ENCODE peak calls at places on chromosomes 12 and 14, in seven cellular contexts. A is prostate gland, E is SK-N-SH, R is breast epithelium, P is cardiac muscle cell, Z is uterus, G is heart right ventricle. O is an unnamed sample.

GRCh38 chr12:16165506-16165905 is 112.0 kb downstream of the SLC15A5 start:
- DNase-seq in A (peak; percentile 10), P (peak; percentile 75), E (peak; percentile 16), R (no peak), G (peak; percentile 11), Z (peak; percentile 28), O (peak; percentile 11)

GRCh38 chr14:37650356-37651037 is 55.1 kb downstream of the TTC6 start:
- DNase-seq in P (no peak), G (no peak), Z (no peak), A (no peak), R (no peak), E (no peak), O (no peak)

GRCh38 chr12:92673756-92674155 is 29.0 kb upstream of the PLEKHG7 start:
- DNase-seq in Z (no peak), E (no peak), R (no peak), G (no peak), P (no peak), A (no peak), O (no peak)

GRCh38 chr14:22796087-22796707 is 19.0 kb downstream of the SLC7A7 start:
- DNase-seq in R (no peak), E (no peak), Z (no peak), A (no peak), G (no peak), P (no peak), O (no peak)

GRCh38 chr12:20472089-20472488 is 103.8 kb downstream of the PDE3A start:
- DNase-seq in Z (no peak), A (no peak), P (peak; percentile 52), E (no peak), R (no peak), G (no peak), O (no peak)

GRCh38 chr12:102421801-102422583 is 58.4 kb downstream of the IGF1 start:
- DNase-seq in G (no peak), E (no peak), A (no peak), Z (no peak), R (no peak), P (no peak), O (no peak)

GRCh38 chr14:54446201-54446693 is 5.1 kb upstream of the CNIH1 start:
- DNase-seq in A (peak; percentile 30), Z (peak; percentile 90), P (peak; percentile 95), G (no peak), E (no peak), R (peak; percentile 36), O (peak; percentile 17)

GRCh38 chr12:86331457-86331856 is 75.3 kb upstream of the MGAT4C start:
- DNase-seq in G (no peak), R (no peak), P (no peak), A (no peak), E (no peak), Z (no peak), O (no peak)

GRCh38 chr14:95419569-95419968 is 96.9 kb downstream of the SYNE3 start:
- DNase-seq in E (no peak), A (no peak), P (no peak), Z (no peak), G (no peak), R (no peak), O (no peak)

GRCh38 chr14:60736494-60736893 is 1.9 kb downstream of the MNAT1 start:
- DNase-seq in A (no peak), Z (no peak), P (peak; percentile 68), G (no peak), E (no peak), R (no peak), O (no peak)

DNA sequence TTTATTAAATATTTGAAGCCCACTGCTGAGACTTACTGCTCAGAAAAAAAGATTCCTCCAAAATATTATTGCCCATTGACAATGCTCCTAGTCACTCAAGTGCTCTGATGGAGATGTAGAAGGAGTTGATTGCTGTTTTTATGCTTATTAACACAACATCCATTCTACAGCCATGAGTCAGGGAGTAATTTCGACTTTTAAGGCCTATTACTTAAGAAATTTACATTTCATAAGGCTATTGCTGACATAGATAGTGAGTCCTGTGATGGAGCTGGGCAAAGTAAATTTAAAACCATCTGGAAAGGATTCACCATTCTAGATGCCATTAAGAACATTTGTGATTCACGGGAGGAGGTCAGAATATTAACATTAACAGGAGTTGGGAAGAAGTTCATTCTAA is 5.2 kb downstream of the KCNJ8 start:
- DNase-seq in A (no peak), P (no peak), Z (no peak), G (no peak), R (no peak), E (no peak), O (no peak)
- H3K4me1 ChIP-seq in A (no peaks in the 10 kb centered on the region), P (no peaks in the 10 kb centered on the region), Z (no peaks in the 10 kb centered on the region), G (peaks cover 6% of the 10 kb centered on the region), R (no peaks in the 10 kb centered on the region), E (peaks cover 15% of the 10 kb centered on the region), O (peaks cover 17% of the 10 kb centered on the region)

GRCh38 chr14:77094672-77095284 is 3.3 kb upstream of the CIPC start:
- DNase-seq in Z (peak; percentile 75), E (peak; percentile 70), R (peak; percentile 51), G (peak; percentile 80), A (peak; percentile 58), P (peak; percentile 89), O (peak; percentile 90)
- TF ChIP-seq CTCF in Z (peak; percentile 77), E (peak; percentile 87), R (peak; percentile 67), G (peak; percentile 85), A (peak; percentile 69), P (peak; percentile 86), O (peak; percentile 97)

GRCh38 chr14:88170333-88170732 is 152.7 kb downstream of the KCNK10 start:
- DNase-seq in G (no peak), E (no peak), A (no peak), P (no peak), Z (no peak), R (no peak), O (no peak)
- H3K4me1 ChIP-seq in G (no peaks in the 10 kb centered on the region), E (no peaks in the 10 kb centered on the region), A (no peaks in the 10 kb centered on the region), P (no peaks in the 10 kb centered on the region), Z (no peaks in the 10 kb centered on the region), R (no peaks in the 10 kb centered on the region), O (no peaks in the 10 kb centered on the region)

DNA sequence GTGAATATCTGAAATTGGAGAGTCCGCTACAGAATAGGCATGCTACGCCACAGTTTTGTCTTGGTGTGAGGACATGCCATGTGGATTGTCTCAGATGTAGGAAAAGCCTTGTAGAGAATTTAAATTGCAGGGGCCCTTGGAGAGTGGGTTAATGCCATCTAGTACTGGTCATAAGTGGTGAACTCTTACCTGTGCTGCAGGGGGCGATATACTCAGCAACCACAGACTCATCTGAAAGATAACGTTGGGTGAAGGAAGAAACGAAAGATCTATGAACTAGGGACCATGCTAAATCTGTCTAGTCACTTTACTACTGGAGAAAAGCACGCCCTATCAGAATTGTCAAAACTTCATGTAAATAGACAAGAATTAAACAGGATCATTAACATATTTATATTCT is 33.7 kb upstream of the A2M start:
- DNase-seq in P (no peak), G (no peak), R (no peak), E (no peak), Z (no peak), A (no peak), O (no peak)
- TF ChIP-seq CTCF in P (no peak), G (no peak), R (no peak), E (no peak), Z (no peak), A (no peak), O (no peak)

GRCh38 chr14:103563089-103563620 is 395 bp downstream of the COA8 start:
- DNase-seq in G (no peak), A (peak; percentile 51), E (no peak), P (no peak), R (no peak), Z (no peak), O (no peak)

GRCh38 chr14:103558071-103558882 is 4.2 kb downstream of the BAG5 start:
- DNase-seq in P (peak; percentile 34), E (no peak), A (no peak), G (no peak), R (no peak), Z (peak; percentile 65), O (peak; percentile 35)

GRCh38 chr14:103562385-103563088 is at the start of the genes BAG5 and COA8:
- DNase-seq in A (peak; percentile 73), P (peak; percentile 86), Z (peak; percentile 85), E (peak; percentile 96), G (peak; percentile 86), R (peak; percentile 63), O (peak; percentile 91)

GRCh38 chr14:103561381-103562134 is 899 bp downstream of the BAG5 start:
- DNase-seq in P (peak; percentile 71), Z (peak; percentile 49), R (no peak), E (peak; percentile 74), G (peak; percentile 71), A (no peak), O (peak; percentile 26)

DNA sequence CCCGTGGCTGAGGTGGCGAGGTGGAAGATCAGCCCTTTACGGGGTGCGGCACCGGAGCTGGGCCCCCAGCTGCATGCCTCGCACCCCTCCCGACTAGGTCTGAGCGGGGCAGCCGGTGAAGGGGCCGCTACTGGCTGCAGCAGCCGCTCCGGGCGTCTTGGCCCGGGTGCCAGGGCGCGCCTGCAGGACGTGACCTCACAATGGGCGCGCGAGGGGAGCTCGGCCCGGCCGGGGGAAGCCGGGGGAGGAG is 397 bp downstream of the BAG5 start:
- DNase-seq in Z (no peak), E (no peak), P (no peak), A (no peak), R (no peak), G (peak; percentile 52), O (no peak)
- H3K4me1 ChIP-seq in Z (peaks cover 20% of the 10 kb centered on the region), E (peaks cover 16% of the 10 kb centered on the region), P (peaks cover 16% of the 10 kb centered on the region), A (peaks cover 14% of the 10 kb centered on the region), R (peaks cover 13% of the 10 kb centered on the region), G (peaks cover 57% of the 10 kb centered on the region), O (no peaks in the 10 kb centered on the region)

O was measured in BE2C.